ENCODE peak calls at places on chromosomes 5 and 9, in ten cellular contexts. One of them, this sample, is unnamed.

GRCh38 chr5:146388418-146388817 is 49.8 kb downstream of the POU4F3 start:
- DNase-seq in brain microvascular endothelial cell: peak; percentile 6
- DNase-seq in neural crest cell: no peak
- DNase-seq in A549: no peak
- DNase-seq in endothelial cell: no peak
- DNase-seq in CD8-positive, alpha-beta T cell: no peak
- DNase-seq in astrocyte of the spinal cord: peak; percentile 54
- DNase-seq in Peyer's patch: no peak
- DNase-seq in HFFc6: peak; percentile 25
- DNase-seq in GM06990: no peak
- DNase-seq in this sample: no peak

GRCh38 chr5:168328804-168329203 is 37.4 kb downstream of the WWC1 start:
- DNase-seq in brain microvascular endothelial cell: no peak
- DNase-seq in neural crest cell: no peak
- DNase-seq in A549: peak; percentile 71
- DNase-seq in endothelial cell: peak; percentile 40
- DNase-seq in CD8-positive, alpha-beta T cell: no peak
- DNase-seq in astrocyte of the spinal cord: peak; percentile 42
- DNase-seq in Peyer's patch: no peak
- DNase-seq in HFFc6: no peak
- DNase-seq in GM06990: peak; percentile 65
- DNase-seq in this sample: peak; percentile 41

GRCh38 chr9:69174645-69175487 is 789 bp downstream of the TJP2 start:
- DNase-seq in brain microvascular endothelial cell: peak; percentile 97
- DNase-seq in neural crest cell: no peak
- DNase-seq in A549: no peak
- DNase-seq in endothelial cell: no peak
- DNase-seq in CD8-positive, alpha-beta T cell: no peak
- DNase-seq in astrocyte of the spinal cord: peak; percentile 95
- DNase-seq in Peyer's patch: no peak
- DNase-seq in HFFc6: peak; percentile 95
- DNase-seq in GM06990: peak; percentile 70
- DNase-seq in this sample: no peak

GRCh38 chr5:61397937-61398336 is 65.9 kb downstream of the ZSWIM6 start:
- DNase-seq in brain microvascular endothelial cell: no peak
- DNase-seq in neural crest cell: no peak
- DNase-seq in A549: no peak
- DNase-seq in endothelial cell: no peak
- DNase-seq in CD8-positive, alpha-beta T cell: no peak
- DNase-seq in astrocyte of the spinal cord: no peak
- DNase-seq in Peyer's patch: no peak
- DNase-seq in HFFc6: no peak
- DNase-seq in GM06990: no peak
- DNase-seq in this sample: no peak

GRCh38 chr5:67984546-67984945 is 231.0 kb upstream of the PIK3R1 start:
- DNase-seq in brain microvascular endothelial cell: no peak
- DNase-seq in neural crest cell: no peak
- DNase-seq in A549: no peak
- DNase-seq in endothelial cell: no peak
- DNase-seq in CD8-positive, alpha-beta T cell: no peak
- DNase-seq in astrocyte of the spinal cord: no peak
- DNase-seq in Peyer's patch: no peak
- DNase-seq in HFFc6: no peak
- DNase-seq in GM06990: no peak
- DNase-seq in this sample: no peak

GRCh38 chr5:170603578-170604565 is 100.1 kb downstream of the KCNIP1 start:
- DNase-seq in brain microvascular endothelial cell: peak; percentile 37
- DNase-seq in neural crest cell: peak; percentile 84
- DNase-seq in A549: peak; percentile 90
- DNase-seq in endothelial cell: peak; percentile 82
- DNase-seq in CD8-positive, alpha-beta T cell: peak; percentile 27
- DNase-seq in astrocyte of the spinal cord: peak; percentile 18
- DNase-seq in Peyer's patch: no peak
- DNase-seq in HFFc6: peak; percentile 4
- DNase-seq in GM06990: no peak
- DNase-seq in this sample: peak; percentile 40

GRCh38 chr9:121744687-121745395 is 93.4 kb downstream of the DAB2IP start:
- DNase-seq in brain microvascular endothelial cell: peak; percentile 29
- DNase-seq in neural crest cell: no peak
- DNase-seq in A549: no peak
- DNase-seq in endothelial cell: no peak
- DNase-seq in CD8-positive, alpha-beta T cell: peak; percentile 12
- DNase-seq in astrocyte of the spinal cord: peak; percentile 20
- DNase-seq in Peyer's patch: no peak
- DNase-seq in HFFc6: peak; percentile 37
- DNase-seq in GM06990: no peak
- DNase-seq in this sample: no peak

GRCh38 chr5:178107889-178108288 is 5.4 kb upstream of the N4BP3 start:
- DNase-seq in brain microvascular endothelial cell: no peak
- DNase-seq in neural crest cell: no peak
- DNase-seq in A549: no peak
- DNase-seq in endothelial cell: no peak
- DNase-seq in CD8-positive, alpha-beta T cell: no peak
- DNase-seq in astrocyte of the spinal cord: no peak
- DNase-seq in Peyer's patch: no peak
- DNase-seq in HFFc6: no peak
- DNase-seq in GM06990: no peak
- DNase-seq in this sample: no peak

GRCh38 chr5:120568716-120569115 is 104.6 kb downstream of the PRR16 start:
- DNase-seq in brain microvascular endothelial cell: no peak
- DNase-seq in neural crest cell: no peak
- DNase-seq in A549: no peak
- DNase-seq in endothelial cell: no peak
- DNase-seq in CD8-positive, alpha-beta T cell: no peak
- DNase-seq in astrocyte of the spinal cord: no peak
- DNase-seq in Peyer's patch: no peak
- DNase-seq in HFFc6: peak; percentile 35
- DNase-seq in GM06990: no peak
- DNase-seq in this sample: no peak

GRCh38 chr5:141003026-141003425 is 36.8 kb downstream of the PCDHAC2 start:
- DNase-seq in brain microvascular endothelial cell: no peak
- DNase-seq in neural crest cell: no peak
- DNase-seq in A549: no peak
- DNase-seq in endothelial cell: no peak
- DNase-seq in CD8-positive, alpha-beta T cell: no peak
- DNase-seq in astrocyte of the spinal cord: no peak
- DNase-seq in Peyer's patch: no peak
- DNase-seq in HFFc6: no peak
- DNase-seq in GM06990: no peak
- DNase-seq in this sample: no peak

GRCh38 chr5:34684281-34684979 is 28.3 kb downstream of the RAI14 start:
- DNase-seq in brain microvascular endothelial cell: peak; percentile 69
- DNase-seq in neural crest cell: peak; percentile 24
- DNase-seq in A549: peak; percentile 23
- DNase-seq in endothelial cell: no peak
- DNase-seq in CD8-positive, alpha-beta T cell: no peak
- DNase-seq in astrocyte of the spinal cord: peak; percentile 83
- DNase-seq in Peyer's patch: no peak
- DNase-seq in HFFc6: peak; percentile 47
- DNase-seq in GM06990: no peak
- DNase-seq in this sample: no peak

GRCh38 chr9:92749071-92749933 is 15.3 kb downstream of the BICD2 start:
- DNase-seq in brain microvascular endothelial cell: no peak
- DNase-seq in neural crest cell: no peak
- DNase-seq in A549: no peak
- DNase-seq in endothelial cell: no peak
- DNase-seq in CD8-positive, alpha-beta T cell: no peak
- DNase-seq in astrocyte of the spinal cord: no peak
- DNase-seq in Peyer's patch: no peak
- DNase-seq in HFFc6: no peak
- DNase-seq in GM06990: no peak
- DNase-seq in this sample: no peak

GRCh38 chr9:111975709-111976108 is 79.1 kb downstream of the UGCG start:
- DNase-seq in brain microvascular endothelial cell: no peak
- DNase-seq in neural crest cell: no peak
- DNase-seq in A549: no peak
- DNase-seq in endothelial cell: no peak
- DNase-seq in CD8-positive, alpha-beta T cell: no peak
- DNase-seq in astrocyte of the spinal cord: no peak
- DNase-seq in Peyer's patch: peak; percentile 74
- DNase-seq in HFFc6: no peak
- DNase-seq in GM06990: peak; percentile 43
- DNase-seq in this sample: no peak
- TF ChIP-seq CTCF in brain microvascular endothelial cell: peak; percentile 1
- TF ChIP-seq CTCF in neural crest cell: no peak
- TF ChIP-seq CTCF in A549: peak; percentile 18
- TF ChIP-seq CTCF in endothelial cell: no peak
- TF ChIP-seq CTCF in CD8-positive, alpha-beta T cell: no peak
- TF ChIP-seq CTCF in astrocyte of the spinal cord: no peak
- TF ChIP-seq CTCF in Peyer's patch: peak; percentile 48
- TF ChIP-seq CTCF in HFFc6: peak; percentile 7
- TF ChIP-seq CTCF in GM06990: peak; percentile 48
- TF ChIP-seq CTCF in this sample: no peak

GRCh38 chr9:134813841-134814240 is 66.8 kb upstream of the FCN2 start:
- DNase-seq in brain microvascular endothelial cell: no peak
- DNase-seq in neural crest cell: no peak
- DNase-seq in A549: no peak
- DNase-seq in endothelial cell: no peak
- DNase-seq in CD8-positive, alpha-beta T cell: no peak
- DNase-seq in astrocyte of the spinal cord: no peak
- DNase-seq in Peyer's patch: no peak
- DNase-seq in HFFc6: no peak
- DNase-seq in GM06990: no peak
- DNase-seq in this sample: no peak

GRCh38 chr9:134809296-134809695 is 71.3 kb upstream of the FCN2 start:
- DNase-seq in brain microvascular endothelial cell: no peak
- DNase-seq in neural crest cell: no peak
- DNase-seq in A549: no peak
- DNase-seq in endothelial cell: no peak
- DNase-seq in CD8-positive, alpha-beta T cell: no peak
- DNase-seq in astrocyte of the spinal cord: no peak
- DNase-seq in Peyer's patch: no peak
- DNase-seq in HFFc6: no peak
- DNase-seq in GM06990: no peak
- DNase-seq in this sample: no peak

GRCh38 chr9:134811079-134811672 is 69.4 kb upstream of the FCN2 start:
- DNase-seq in brain microvascular endothelial cell: no peak
- DNase-seq in neural crest cell: no peak
- DNase-seq in A549: no peak
- DNase-seq in endothelial cell: no peak
- DNase-seq in CD8-positive, alpha-beta T cell: no peak
- DNase-seq in astrocyte of the spinal cord: no peak
- DNase-seq in Peyer's patch: no peak
- DNase-seq in HFFc6: no peak
- DNase-seq in GM06990: no peak
- DNase-seq in this sample: no peak

GRCh38 chr9:134814598-134815215 is 65.9 kb upstream of the FCN2 start:
- DNase-seq in brain microvascular endothelial cell: peak; percentile 34
- DNase-seq in neural crest cell: no peak
- DNase-seq in A549: peak; percentile 23
- DNase-seq in endothelial cell: no peak
- DNase-seq in CD8-positive, alpha-beta T cell: no peak
- DNase-seq in astrocyte of the spinal cord: peak; percentile 50
- DNase-seq in Peyer's patch: no peak
- DNase-seq in HFFc6: peak; percentile 70
- DNase-seq in GM06990: no peak
- DNase-seq in this sample: no peak

DNA sequence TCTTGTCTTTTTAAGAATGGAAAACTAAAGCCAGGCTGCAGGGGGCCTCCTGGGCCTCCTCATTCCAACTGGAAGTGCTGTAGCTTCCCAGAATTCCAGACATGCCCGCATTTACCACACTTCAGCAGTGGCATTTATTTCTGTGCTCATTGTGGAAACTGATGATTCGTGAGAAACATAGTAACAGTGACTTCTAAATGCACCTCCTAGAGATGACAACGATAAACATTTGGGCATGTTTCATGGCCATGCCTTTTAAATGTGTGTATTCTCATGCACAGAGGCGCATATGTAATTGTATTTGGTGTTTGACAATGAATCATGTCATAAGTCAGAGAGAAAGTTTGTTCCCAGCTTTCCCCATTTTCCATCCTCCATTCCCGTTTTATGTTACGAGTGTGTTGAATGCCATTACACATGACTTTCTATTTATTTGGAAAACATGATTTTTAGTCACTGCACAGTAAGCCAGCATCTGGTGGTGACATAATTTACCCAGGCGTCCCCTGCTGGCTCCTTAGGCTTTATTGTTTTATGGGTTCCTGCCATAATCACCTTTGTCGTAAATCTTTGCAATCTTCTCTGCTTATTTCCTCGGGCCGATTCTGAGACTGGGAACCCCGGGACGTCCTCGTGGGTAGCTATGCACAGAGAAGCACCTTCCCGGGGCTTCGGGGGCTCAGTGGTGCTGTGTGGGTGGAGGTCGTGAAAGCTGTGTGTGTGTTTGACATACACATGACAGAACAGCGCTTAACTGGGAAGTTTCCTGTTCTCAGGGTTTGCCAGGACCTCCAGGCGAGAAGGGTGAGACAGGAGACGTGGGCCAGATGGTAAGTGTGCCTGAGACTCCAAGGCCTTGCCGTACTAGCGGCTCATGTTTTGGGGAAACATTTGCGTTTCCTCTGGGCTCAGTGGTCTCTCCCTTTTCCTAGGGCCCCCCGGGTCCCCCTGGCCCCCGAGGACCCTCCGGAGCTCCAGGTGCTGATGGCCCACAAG is 68.6 kb upstream of the FCN2 start:
- DNase-seq in brain microvascular endothelial cell: peak; percentile 37
- DNase-seq in neural crest cell: no peak
- DNase-seq in A549: no peak
- DNase-seq in endothelial cell: no peak
- DNase-seq in CD8-positive, alpha-beta T cell: no peak
- DNase-seq in astrocyte of the spinal cord: peak; percentile 80
- DNase-seq in Peyer's patch: no peak
- DNase-seq in HFFc6: peak; percentile 96
- DNase-seq in GM06990: no peak
- DNase-seq in this sample: no peak
- TF ChIP-seq CTCF in brain microvascular endothelial cell: peak; percentile 25
- TF ChIP-seq CTCF in neural crest cell: no peak
- TF ChIP-seq CTCF in A549: no peak
- TF ChIP-seq CTCF in endothelial cell: no peak
- TF ChIP-seq CTCF in CD8-positive, alpha-beta T cell: no peak
- TF ChIP-seq CTCF in astrocyte of the spinal cord: peak; percentile 7
- TF ChIP-seq CTCF in Peyer's patch: no peak
- TF ChIP-seq CTCF in HFFc6: peak; percentile 38
- TF ChIP-seq CTCF in GM06990: no peak
- TF ChIP-seq CTCF in this sample: no peak

GRCh38 chr9:42386477-42386876 is 203.0 kb downstream of the SPATA31A6 start:
- DNase-seq in brain microvascular endothelial cell: no peak
- DNase-seq in neural crest cell: no peak
- DNase-seq in A549: no peak
- DNase-seq in endothelial cell: no peak
- DNase-seq in CD8-positive, alpha-beta T cell: no peak
- DNase-seq in astrocyte of the spinal cord: no peak
- DNase-seq in Peyer's patch: no peak
- DNase-seq in HFFc6: no peak
- DNase-seq in GM06990: no peak
- DNase-seq in this sample: no peak
- TF ChIP-seq CTCF in brain microvascular endothelial cell: no peak
- TF ChIP-seq CTCF in neural crest cell: no peak
- TF ChIP-seq CTCF in A549: no peak
- TF ChIP-seq CTCF in endothelial cell: no peak
- TF ChIP-seq CTCF in CD8-positive, alpha-beta T cell: no peak
- TF ChIP-seq CTCF in astrocyte of the spinal cord: no peak
- TF ChIP-seq CTCF in Peyer's patch: no peak
- TF ChIP-seq CTCF in HFFc6: no peak
- TF ChIP-seq CTCF in GM06990: no peak
- TF ChIP-seq CTCF in this sample: no peak

DNA sequence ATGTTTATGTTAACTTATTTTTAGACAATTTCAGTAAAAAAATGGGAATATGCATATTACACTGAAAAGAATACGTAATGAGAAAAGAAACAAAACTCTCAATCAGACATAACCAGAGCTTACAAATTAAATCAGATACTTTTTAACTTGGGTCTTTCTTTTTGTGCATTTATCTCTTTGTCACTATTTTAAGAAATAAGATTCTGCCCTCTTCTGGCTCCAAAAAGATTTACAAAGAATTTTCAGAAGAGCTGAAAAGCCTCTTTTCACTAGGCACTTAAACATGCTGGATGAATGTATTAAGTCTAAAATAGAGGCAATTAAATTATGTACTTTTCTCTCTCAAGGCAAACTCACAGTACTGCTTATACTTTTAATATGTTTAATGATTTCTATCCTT is 55.5 kb downstream of the CEP120 start:
- DNase-seq in brain microvascular endothelial cell: no peak
- DNase-seq in neural crest cell: no peak
- DNase-seq in A549: no peak
- DNase-seq in endothelial cell: no peak
- DNase-seq in CD8-positive, alpha-beta T cell: no peak
- DNase-seq in astrocyte of the spinal cord: peak; percentile 28
- DNase-seq in Peyer's patch: no peak
- DNase-seq in HFFc6: peak; percentile 15
- DNase-seq in GM06990: no peak
- DNase-seq in this sample: no peak
- TF ChIP-seq CTCF in brain microvascular endothelial cell: no peak
- TF ChIP-seq CTCF in neural crest cell: peak; percentile 63
- TF ChIP-seq CTCF in A549: peak; percentile 48
- TF ChIP-seq CTCF in endothelial cell: peak; percentile 38
- TF ChIP-seq CTCF in CD8-positive, alpha-beta T cell: peak; percentile 14
- TF ChIP-seq CTCF in astrocyte of the spinal cord: peak; percentile 29
- TF ChIP-seq CTCF in Peyer's patch: peak; percentile 17
- TF ChIP-seq CTCF in HFFc6: peak; percentile 69
- TF ChIP-seq CTCF in GM06990: peak; percentile 40
- TF ChIP-seq CTCF in this sample: peak; percentile 55

This sample was measured in progenitor cell of endocrine pancreas.